ENCODE peak calls at places on chromosomes 4 and X, in nine cellular contexts. D is RWPE1; K is stimulated activated CD8-positive, alpha-beta memory T cell treated with anti-CD3 and anti-CD28 coated beads, Interleukin-15, amount 100 ng/mL, for 24 hours; V is lung microvascular endothelial cell; M is tibial nerve; Q is left ventricle myocardium inferior; H is Ammon's horn; N is HS-5; U is K562. C is an unnamed sample.

GRCh38 chr4:115780835-115781234 is 667.4 kb upstream of the NDST4 start:
- DNase-seq in D (no peak), K (no peak), V (no peak), M (no peak), Q (no peak), H (no peak), N (no peak), U (no peak), C (no peak)

GRCh38 chr4:1568855-1569460 is 115.2 kb downstream of the FAM53A start:
- DNase-seq in D (no peak), K (no peak), V (peak), M (no peak), Q (no peak), H (no peak), N (no peak), U (no peak), C (no peak)

GRCh38 chr4:20944451-20944850 is 244.2 kb downstream of the PACRGL start:
- DNase-seq in D (no peak), K (no peak), V (no peak), M (no peak), Q (no peak), H (no peak), N (no peak), U (no peak), C (peak)

GRCh38 chr4:76002176-76002575 is 5.1 kb downstream of the CXCL9 start:
- DNase-seq in D (no peak), K (no peak), V (no peak), M (peak), Q (no peak), H (no peak), N (no peak), U (no peak), C (no peak)

GRCh38 chr4:99300934-99301333 is 10.1 kb upstream of the ADH1A start:
- DNase-seq in D (peak), K (no peak), V (no peak), M (peak), Q (peak), H (peak), N (peak), U (peak), C (no peak)

GRCh38 chr4:101563126-101563525 is 215.8 kb upstream of the PPP3CA start:
- DNase-seq in D (no peak), K (no peak), V (no peak), M (no peak), Q (no peak), H (no peak), N (no peak), U (no peak), C (no peak)

GRCh38 chr4:56410247-56410646 is 23.0 kb upstream of the AASDH start:
- DNase-seq in D (peak), K (no peak), V (peak), M (peak), Q (no peak), H (peak), N (peak), U (no peak), C (peak)

GRCh38 chr4:48025005-48025404 is 8.4 kb downstream of the NIPAL1 start:
- DNase-seq in D (no peak), K (no peak), V (no peak), M (no peak), Q (no peak), H (peak), N (no peak), U (no peak), C (no peak)

GRCh38 chrX:67544871-67545771 is 1.3 kb downstream of the AR start:
- DNase-seq in D (no peak), K (no peak), V (peak), M (no peak), Q (peak), H (no peak), N (no peak), U (no peak), C (no peak)

GRCh38 chrX:13254076-13254785 is 65.6 kb downstream of the ATXN3L start:
- DNase-seq in D (peak), K (no peak), V (peak), M (no peak), Q (no peak), H (no peak), N (no peak), U (peak), C (no peak)

GRCh38 chrX:154490414-154491083 is at the start of gene SLC10A3:
- DNase-seq in D (peak), K (peak), V (peak), M (peak), Q (peak), H (peak), N (peak), U (peak), C (peak)

GRCh38 chrX:131827935-131828334 is 195.2 kb upstream of the STK26 start:
- DNase-seq in D (no peak), K (no peak), V (peak), M (no peak), Q (no peak), H (peak), N (no peak), U (peak), C (peak)

GRCh38 chrX:74422576-74423288 is 1.4 kb downstream of the SLC16A2 start:
- DNase-seq in D (peak), K (no peak), V (peak), M (no peak), Q (peak), H (peak), N (no peak), U (no peak), C (no peak)

GRCh38 chrX:53088136-53088974 is 5.6 kb upstream of the KANTR start:
- DNase-seq in D (peak), K (no peak), V (peak), M (peak), Q (peak), H (peak), N (no peak), U (no peak), C (peak)

GRCh38 chr4:83067058-83067639 is 32.2 kb downstream of the COPS4 start:
- DNase-seq in D (no peak), K (no peak), V (no peak), M (no peak), Q (no peak), H (no peak), N (no peak), U (no peak), C (no peak)

GRCh38 chrX:13110427-13111324 is 66.3 kb upstream of the FAM9C start:
- DNase-seq in D (peak), K (no peak), V (no peak), M (peak), Q (peak), H (no peak), N (peak), U (no peak), C (no peak)

GRCh38 chrX:129961180-129962083 is 21.0 kb upstream of the BCORL1 start:
- DNase-seq in D (no peak), K (no peak), V (peak), M (no peak), Q (peak), H (peak), N (no peak), U (peak), C (no peak)

GRCh38 chr4:113960684-113961321 is 18.6 kb downstream of the ARSJ start:
- DNase-seq in D (no peak), K (no peak), V (no peak), M (no peak), Q (no peak), H (no peak), N (no peak), U (no peak), C (no peak)

GRCh38 chrX:53483838-53484420 is 49.8 kb upstream of the HSD17B10 start:
- DNase-seq in D (no peak), K (no peak), V (no peak), M (no peak), Q (no peak), H (no peak), N (peak), U (no peak), C (no peak)

GRCh38 chr4:5933996-5934831 is 41.3 kb upstream of the CRMP1 start:
- DNase-seq in D (no peak), K (no peak), V (no peak), M (no peak), Q (no peak), H (no peak), N (no peak), U (no peak), C (no peak)

GRCh38 chr4:186104895-186105720 is 604 bp downstream of the FAM149A start:
- DNase-seq in D (peak), K (no peak), V (no peak), M (no peak), Q (no peak), H (no peak), N (no peak), U (no peak), C (no peak)

GRCh38 chr4:102104278-102104677 is 241.0 kb downstream of the SLC39A8 start:
- DNase-seq in D (no peak), K (no peak), V (no peak), M (no peak), Q (no peak), H (no peak), N (no peak), U (no peak), C (no peak)

GRCh38 chr4:93842512-93843252 is 14.1 kb downstream of the ATOH1 start:
- DNase-seq in D (no peak), K (no peak), V (no peak), M (no peak), Q (no peak), H (no peak), N (no peak), U (no peak), C (no peak)

GRCh38 chr4:173151496-173151895 is 17.1 kb upstream of the GALNT7 start:
- DNase-seq in D (no peak), K (no peak), V (no peak), M (no peak), Q (no peak), H (no peak), N (no peak), U (no peak), C (no peak)

GRCh38 chrX:22135994-22136684 is 104.0 kb downstream of the PHEX start:
- DNase-seq in D (peak), K (no peak), V (peak), M (peak), Q (no peak), H (peak), N (peak), U (peak), C (peak)

GRCh38 chrX:48498374-48498809 is 10.4 kb upstream of the PORCN start:
- DNase-seq in D (no peak), K (no peak), V (peak), M (no peak), Q (no peak), H (peak), N (peak), U (no peak), C (no peak)

C was measured in NCI-H2081 treated with DMSO at 0.1 percent for 48 hours.